ENCODE peak calls at places on chromosomes 1 and 21, in eight cellular contexts. H is A549, S is heart left ventricle, F is sigmoid colon, A is tibial nerve, T is IMR-90, D is right lobe of liver, Q is prostate gland. B is an unnamed sample. For H3K4me1, the result is how much of the 10 kb centered on the place peaks cover.

GRCh38 chr1:119279441-119280415 is 88.9 kb upstream of the HAO2 start:
- DNase-seq in D (no peak), H (peak), T (peak), F (no peak), S (no peak), Q (no peak), A (no peak), B (no peak)

GRCh38 chr1:38508272-38508671 is 351.3 kb downstream of the RRAGC start:
- DNase-seq in D (no peak), Q (no peak), T (no peak), S (no peak), H (no peak), F (no peak), A (no peak), B (no peak)

GRCh38 chr1:54287176-54287650 is 87.2 kb downstream of the MRPL37 start:
- DNase-seq in H (no peak), A (peak), D (no peak), Q (peak), T (peak), F (peak), S (peak), B (peak)

GRCh38 chr1:78699813-78700212 is 50.2 kb downstream of the IFI44 start:
- DNase-seq in Q (no peak), T (no peak), S (no peak), H (no peak), F (no peak), A (no peak), D (no peak), B (no peak)

GRCh38 chr1:179743679-179744400 is 749 bp downstream of the FAM163A start:
- DNase-seq in F (no peak), A (no peak), T (no peak), S (no peak), Q (no peak), D (no peak), H (no peak), B (no peak)

GRCh38 chr1:198662821-198663220 is 24.0 kb downstream of the PTPRC start:
- DNase-seq in H (no peak), Q (no peak), D (no peak), F (no peak), A (no peak), S (no peak), T (no peak), B (no peak)

GRCh38 chr21:27085387-27085786 is 118.5 kb upstream of the ADAMTS5 start:
- DNase-seq in T (no peak), Q (no peak), H (no peak), S (no peak), F (no peak), A (no peak), D (no peak), B (no peak)

GRCh38 chr1:30250338-30251022 is 472.9 kb downstream of the MATN1 start:
- DNase-seq in F (no peak), Q (no peak), S (no peak), T (no peak), D (peak), A (no peak), H (no peak), B (no peak)

GRCh38 chr1:905071-905749 is 18.5 kb upstream of the SAMD11 start:
- DNase-seq in T (no peak), H (no peak), A (peak), S (peak), F (peak), Q (peak), D (peak), B (no peak)

GRCh38 chr1:66206563-66207154 is 327.3 kb upstream of the SGIP1 start:
- DNase-seq in Q (no peak), D (no peak), T (peak), H (no peak), A (no peak), S (no peak), F (no peak), B (no peak)

GRCh38 chr1:66331641-66332523 is 202.1 kb upstream of the SGIP1 start:
- DNase-seq in A (peak), S (peak), H (peak), Q (peak), D (peak), T (peak), F (peak), B (peak)

DNA sequence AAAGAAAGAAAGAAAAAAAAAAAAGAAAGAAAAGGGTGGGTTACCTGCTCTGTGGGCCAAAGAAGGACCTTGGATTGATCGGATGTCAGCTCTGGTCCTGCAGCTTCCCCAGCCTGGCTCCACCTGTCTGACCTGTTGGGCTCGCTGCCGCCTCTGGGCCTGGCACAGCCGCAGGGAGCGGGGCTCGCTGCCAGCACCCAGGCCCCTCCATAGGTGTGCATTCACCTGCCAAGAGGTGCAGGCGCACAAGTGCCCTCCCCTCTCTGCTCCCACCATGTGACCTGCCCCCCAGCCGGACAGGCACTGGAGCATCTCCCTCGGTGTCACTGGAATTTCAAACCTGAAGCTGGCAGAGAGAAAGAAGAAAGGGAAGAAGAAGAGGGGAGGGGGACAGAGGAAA is 33.1 kb upstream of the GPR157 start:
- DNase-seq in S (no peak), D (no peak), A (no peak), Q (no peak), T (no peak), F (no peak), H (no peak), B (no peak)
- H3K4me1 ChIP-seq in S (under half), D (under half), A (under half), Q (under half), T (under half), F (under half), H (half or more), B (under half)

GRCh38 chr1:93847811-93848288 is 31.2 kb downstream of the DNTTIP2 start:
- DNase-seq in Q (peak), A (peak), S (peak), H (peak), F (peak), T (peak), D (peak), B (peak)

GRCh38 chr1:93845554-93846150 is 33.4 kb downstream of the DNTTIP2 start:
- DNase-seq in A (no peak), T (peak), S (no peak), H (peak), Q (no peak), D (no peak), F (no peak), B (no peak)

GRCh38 chr1:93846151-93846928 is 32.7 kb downstream of the DNTTIP2 start:
- DNase-seq in A (peak), D (peak), F (peak), H (peak), S (peak), Q (peak), T (peak), B (peak)

GRCh38 chr1:93848352-93848883 is 30.6 kb downstream of the DNTTIP2 start:
- DNase-seq in F (no peak), D (no peak), A (no peak), S (no peak), T (no peak), Q (no peak), H (no peak), B (no peak)

GRCh38 chr1:93846929-93847810 is 31.8 kb downstream of the DNTTIP2 start:
- DNase-seq in S (peak), F (peak), A (peak), Q (peak), H (peak), T (peak), D (peak), B (peak)
- TF ChIP-seq POLR2A in S (no peak), F (no peak), A (peak), Q (peak), H (peak), T (peak), D (peak), B (peak)

GRCh38 chr1:101237229-101237837 is 514 bp downstream of the S1PR1 start:
- DNase-seq in A (no peak), Q (no peak), H (no peak), S (no peak), T (peak), F (no peak), D (no peak), B (no peak)

GRCh38 chr1:101240041-101240430 is 3.2 kb downstream of the S1PR1 start:
- DNase-seq in Q (no peak), H (no peak), F (peak), A (no peak), T (no peak), D (no peak), S (peak), B (no peak)

GRCh38 chr1:101238681-101239094 is 1.9 kb downstream of the S1PR1 start:
- DNase-seq in F (peak), A (peak), S (peak), T (peak), H (peak), Q (peak), D (peak), B (peak)

GRCh38 chr1:101238041-101238515 is 1.3 kb downstream of the S1PR1 start:
- DNase-seq in T (no peak), A (no peak), F (no peak), D (peak), S (no peak), H (no peak), Q (no peak), B (no peak)

GRCh38 chr1:101239095-101240040 is 2.5 kb downstream of the S1PR1 start:
- DNase-seq in D (peak), H (no peak), T (no peak), F (peak), S (peak), Q (no peak), A (no peak), B (no peak)
- H3K4me3 ChIP-seq in D (peak), H (no peak), T (no peak), F (peak), S (peak), Q (no peak), A (peak), B (peak)

GRCh38 chr1:233364026-233364425 is 36.5 kb downstream of the MAP3K21 start:
- DNase-seq in A (no peak), Q (no peak), H (no peak), F (no peak), T (no peak), S (no peak), D (no peak), B (no peak)
- H3K4me1 ChIP-seq in A (under half), Q (under half), H (half or more), F (under half), T (under half), S (under half), D (under half), B (under half)

DNA sequence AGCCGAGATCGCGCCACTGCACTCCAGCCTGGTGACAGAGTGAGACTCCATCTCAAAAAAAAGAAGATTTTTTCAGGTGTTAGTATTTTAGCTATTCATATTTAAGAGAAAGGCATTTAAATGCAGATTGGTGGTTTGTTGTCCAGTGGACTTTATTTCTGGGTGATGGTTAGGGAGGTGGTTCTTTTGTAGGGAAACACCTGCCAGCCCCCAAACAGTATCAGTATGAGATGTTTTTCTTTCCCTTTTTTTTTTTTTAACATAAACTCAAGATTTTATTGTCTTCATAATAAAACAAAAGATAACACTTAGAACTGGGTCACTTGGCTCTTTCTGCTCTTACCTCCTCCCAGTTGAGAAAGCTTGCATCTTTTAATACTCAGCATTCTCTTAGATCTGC is 9.9 kb downstream of the CCDC18 start:
- DNase-seq in F (no peak), Q (no peak), H (no peak), T (no peak), A (no peak), D (no peak), S (no peak), B (no peak)
- TF ChIP-seq POLR2A in F (no peak), Q (no peak), H (no peak), T (no peak), A (no peak), D (no peak), S (no peak), B (no peak)

DNA sequence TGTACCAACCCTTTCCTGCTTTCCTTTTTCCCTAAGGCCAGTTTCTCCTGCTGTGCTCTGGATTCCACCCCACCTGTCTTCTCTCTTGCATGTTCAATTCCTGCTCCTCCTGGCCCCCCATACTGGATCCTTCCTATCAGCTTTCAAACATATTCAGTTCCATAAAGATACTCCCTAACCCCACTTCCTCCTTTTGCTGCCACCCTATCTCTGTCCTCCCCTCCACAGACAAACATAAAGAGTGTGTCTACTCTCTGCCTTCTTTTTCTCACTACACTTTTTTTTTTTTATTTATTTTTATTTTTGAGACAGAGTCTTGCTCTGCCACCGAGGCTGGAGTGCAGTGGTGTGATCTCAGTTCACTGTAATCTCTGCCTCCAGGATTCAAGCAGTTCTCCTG is 16.9 kb upstream of the RPF1 start:
- DNase-seq in F (no peak), A (no peak), Q (no peak), T (no peak), D (no peak), S (no peak), H (no peak), B (no peak)
- H3K4me3 ChIP-seq in F (no peak), A (no peak), Q (no peak), T (no peak), D (no peak), S (no peak), H (no peak), B (no peak)

DNA sequence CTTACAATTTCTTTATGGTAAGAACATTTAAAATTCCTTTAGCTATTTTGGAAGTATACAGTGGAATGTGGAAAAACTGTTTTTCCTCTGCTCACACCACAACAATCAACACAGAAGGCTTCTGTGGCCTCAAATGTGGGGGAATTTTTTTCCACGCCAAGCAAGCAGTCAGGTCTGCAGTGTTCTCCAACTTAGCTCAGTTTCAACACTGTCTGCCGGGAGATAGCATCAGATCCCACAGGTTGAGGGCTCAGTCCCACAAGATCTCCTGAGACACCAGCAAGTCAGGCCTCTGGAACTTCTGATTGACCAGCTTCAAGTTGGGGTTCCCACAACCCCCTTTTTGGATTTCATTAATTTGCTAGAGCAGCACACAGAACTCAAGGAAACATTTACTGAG is 50.3 kb downstream of the PTBP2 start:
- DNase-seq in D (no peak), T (no peak), A (no peak), F (no peak), Q (no peak), H (no peak), S (no peak), B (no peak)
- H3K4me1 ChIP-seq in D (under half), T (under half), A (under half), F (under half), Q (under half), H (under half), S (under half), B (under half)